ENCODE peak calls at places on chromosomes 6 and 20, in five cellular contexts. T, H, P, M and Q are unnamed samples.

GRCh38 chr6:52201046-52201445 is 14.9 kb downstream of the IL17A start:
- DNase-seq in T (no peak), H (no peak), P (no peak), M (no peak), Q (no peak)

GRCh38 chr20:59365611-59366284 is 65.3 kb downstream of the EDN3 start:
- DNase-seq in T (no peak), H (no peak), P (no peak), M (no peak), Q (no peak)

GRCh38 chr6:26322645-26323482 is 42.1 kb upstream of the BTN3A2 start:
- DNase-seq in T (peak; percentile 78), H (peak; percentile 95), P (peak; percentile 33), M (peak; percentile 53), Q (no peak)

GRCh38 chr20:4151342-4151741 is 136.0 kb upstream of the RNF24 start:
- DNase-seq in T (no peak), H (no peak), P (no peak), M (no peak), Q (no peak)

GRCh38 chr6:31541059-31541657 is 645 bp downstream of the DDX39B start:
- DNase-seq in T (peak; percentile 87), H (peak; percentile 48), P (peak; percentile 51), M (peak; percentile 69), Q (no peak)

GRCh38 chr20:51447097-51447764 is 95.3 kb downstream of the NFATC2 start:
- DNase-seq in T (no peak), H (peak; percentile 98), P (peak; percentile 68), M (peak; percentile 63), Q (no peak)

GRCh38 chr6:83073620-83074019 is 6.1 kb downstream of the DOP1A start:
- DNase-seq in T (no peak), H (no peak), P (no peak), M (no peak), Q (no peak)

GRCh38 chr6:36998723-36999466 is 6.6 kb upstream of the FGD2 start:
- DNase-seq in T (no peak), H (no peak), P (no peak), M (no peak), Q (no peak)

GRCh38 chr6:63897459-63897858 is 261.9 kb downstream of the PHF3 start:
- DNase-seq in T (no peak), H (peak; percentile 82), P (no peak), M (no peak), Q (no peak)

GRCh38 chr6:149077208-149077607 is 240.3 kb upstream of the TAB2 start:
- DNase-seq in T (no peak), H (peak; percentile 93), P (no peak), M (no peak), Q (no peak)

GRCh38 chr6:6515691-6516607 is 72.6 kb upstream of the LY86 start:
- DNase-seq in T (peak; percentile 4), H (no peak), P (no peak), M (no peak), Q (no peak)

GRCh38 chr20:1434571-1435336 is 31.9 kb downstream of the NSFL1C start:
- DNase-seq in T (peak; percentile 61), H (peak; percentile 92), P (no peak), M (peak; percentile 50), Q (no peak)

GRCh38 chr6:42604150-42604549 is 40.3 kb downstream of the UBR2 start:
- DNase-seq in T (no peak), H (no peak), P (no peak), M (no peak), Q (no peak)

GRCh38 chr6:8215631-8216030 is 113.3 kb upstream of the EEF1E1 start:
- DNase-seq in T (no peak), H (peak; percentile 78), P (no peak), M (no peak), Q (no peak)

GRCh38 chr20:48604426-48604825 is 223.4 kb downstream of the PREX1 start:
- DNase-seq in T (no peak), H (no peak), P (no peak), M (no peak), Q (no peak)

GRCh38 chr6:37276916-37277509 is 19.1 kb upstream of the TMEM217 start:
- DNase-seq in T (no peak), H (no peak), P (no peak), M (no peak), Q (no peak)

GRCh38 chr20:20872420-20872819 is 160.0 kb upstream of the RALGAPA2 start:
- DNase-seq in T (no peak), H (no peak), P (no peak), M (no peak), Q (no peak)

GRCh38 chr6:114650891-114651290 is 308.1 kb upstream of the HS3ST5 start:
- DNase-seq in T (no peak), H (peak; percentile 3), P (no peak), M (no peak), Q (no peak)

DNA sequence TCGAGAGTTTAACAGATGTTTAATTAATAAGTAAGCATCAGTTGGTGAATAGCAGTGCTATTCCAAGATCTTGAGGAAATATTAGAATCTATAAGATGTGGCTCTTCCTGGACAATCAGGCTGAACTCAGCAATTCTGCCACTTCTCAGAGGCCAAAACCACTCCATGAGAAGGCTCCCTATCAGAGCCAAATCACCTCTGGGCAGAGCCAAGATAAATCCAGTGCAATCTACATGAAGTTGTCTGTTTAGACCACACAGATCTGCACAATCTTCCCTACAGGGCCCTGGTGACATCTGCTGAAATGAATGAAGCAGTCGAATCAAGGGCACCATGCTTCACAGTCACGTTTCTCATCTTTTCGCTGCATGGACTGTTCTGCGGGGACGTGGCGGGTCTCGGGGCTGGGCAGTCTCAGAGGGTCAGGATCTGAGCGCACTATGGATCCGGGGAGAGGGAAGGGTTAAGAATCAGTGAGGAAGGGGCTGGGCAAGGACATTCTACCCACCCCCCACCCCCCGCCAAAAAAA is 60.1 kb upstream of the CD93 start:
- DNase-seq in T (no peak), H (no peak), P (no peak), M (no peak), Q (no peak)
- H3K4me1 ChIP-seq in T (peaks cover 20% of the 10 kb centered on the region), H (peaks cover 34% of the 10 kb centered on the region), P (peaks cover 7% of the 10 kb centered on the region), M (peaks cover 24% of the 10 kb centered on the region), Q (peaks cover 71% of the 10 kb centered on the region)

DNA sequence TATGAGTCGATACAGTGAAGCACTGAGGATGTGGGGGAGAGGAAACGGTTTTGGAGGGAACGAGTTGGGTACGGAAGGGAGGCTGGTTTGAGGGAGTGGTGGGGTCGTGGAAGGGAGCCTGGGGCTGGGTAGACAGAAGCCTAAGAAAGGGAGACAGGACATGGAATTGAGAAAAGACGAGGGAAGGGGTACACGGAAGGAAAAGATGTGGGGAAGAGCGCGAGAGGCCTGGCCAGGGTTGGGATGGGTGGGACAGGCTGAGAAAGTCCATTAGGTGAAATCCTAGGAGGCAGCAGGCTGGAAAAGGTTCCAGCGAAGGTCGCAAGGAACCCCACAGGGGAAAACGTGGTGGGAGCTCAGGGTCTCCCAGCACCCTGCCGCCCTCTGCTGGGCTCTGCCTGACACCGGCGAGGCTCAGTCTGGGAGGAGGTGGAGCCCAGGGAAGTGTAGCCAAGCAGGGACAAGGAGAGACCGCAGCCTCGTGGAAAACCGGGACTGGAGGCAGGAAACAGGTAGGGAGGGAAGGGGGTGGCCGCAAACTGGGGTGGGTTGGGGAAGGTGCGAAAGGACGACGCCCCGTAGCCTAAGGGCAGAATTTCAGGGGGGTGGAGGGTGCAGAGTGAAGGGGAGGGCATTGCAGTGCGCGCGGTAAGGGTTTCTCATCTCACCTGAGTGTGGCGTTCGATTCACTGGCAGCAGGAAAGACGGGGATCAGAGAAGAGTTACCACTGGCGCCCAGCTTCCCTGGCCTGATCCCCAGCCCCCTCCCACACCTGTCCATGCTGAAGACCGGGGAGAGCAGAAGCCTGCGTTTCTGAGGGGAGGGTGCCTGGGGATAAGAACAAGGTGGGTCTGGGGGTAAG is 4.3 kb downstream of the GABBR1 start:
- DNase-seq in T (peak; percentile 24), H (peak; percentile 69), P (peak; percentile 82), M (peak; percentile 59), Q (no peak)
- H3K4me1 ChIP-seq in T (peaks cover 43% of the 10 kb centered on the region), H (peaks cover 10% of the 10 kb centered on the region), P (peaks cover 8% of the 10 kb centered on the region), M (peaks cover 15% of the 10 kb centered on the region), Q (peaks cover 40% of the 10 kb centered on the region)

DNA sequence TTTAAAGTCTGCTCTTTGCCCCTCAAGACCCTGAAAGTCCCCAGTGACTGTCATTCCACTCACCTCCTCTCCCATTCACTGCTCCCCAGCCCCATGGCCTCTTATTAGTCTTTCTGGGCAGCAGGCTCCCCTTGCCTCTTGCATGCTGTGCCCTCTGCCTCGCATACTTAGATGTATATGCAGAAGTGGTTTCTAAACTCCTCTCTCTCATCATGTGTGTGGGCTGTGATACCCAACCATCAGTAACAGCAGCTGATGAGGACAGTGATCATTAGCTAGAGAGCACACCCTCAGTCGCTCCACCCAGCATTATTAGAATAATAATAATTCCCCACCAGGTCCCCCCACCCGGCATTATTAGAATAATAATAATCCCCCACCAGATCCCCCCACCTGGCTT is 14.5 kb downstream of the PKIG start:
- DNase-seq in T (no peak), H (no peak), P (no peak), M (no peak), Q (no peak)
- H3K4me1 ChIP-seq in T (no peaks in the 10 kb centered on the region), H (peaks cover 33% of the 10 kb centered on the region), P (peaks cover 55% of the 10 kb centered on the region), M (peaks cover 44% of the 10 kb centered on the region), Q (peaks cover 77% of the 10 kb centered on the region)

GRCh38 chr20:44603327-44603726 is 20.9 kb downstream of the PKIG start:
- DNase-seq in T (no peak), H (no peak), P (no peak), M (no peak), Q (no peak)
- H3K4me1 ChIP-seq in T (no peaks in the 10 kb centered on the region), H (peaks cover 16% of the 10 kb centered on the region), P (peaks cover 32% of the 10 kb centered on the region), M (peaks cover 29% of the 10 kb centered on the region), Q (peaks cover 53% of the 10 kb centered on the region)

GRCh38 chr20:37223053-37223452 is 38.6 kb downstream of the GHRH start:
- DNase-seq in T (no peak), H (peak; percentile 92), P (no peak), M (peak; percentile 70), Q (no peak)
- H3K4me1 ChIP-seq in T (no peaks in the 10 kb centered on the region), H (peaks cover 4% of the 10 kb centered on the region), P (peaks cover 6% of the 10 kb centered on the region), M (peaks cover 2% of the 10 kb centered on the region), Q (peaks cover 38% of the 10 kb centered on the region)

GRCh38 chr6:44004625-44005506 is 122.4 kb downstream of the MRPL14 start:
- DNase-seq in T (no peak), H (no peak), P (peak; percentile 47), M (no peak), Q (no peak)

GRCh38 chr6:44007818-44008660 is 119.2 kb downstream of the MRPL14 start:
- DNase-seq in T (no peak), H (no peak), P (no peak), M (no peak), Q (no peak)

GRCh38 chr6:44005507-44005903 is 121.7 kb downstream of the MRPL14 start:
- DNase-seq in T (no peak), H (no peak), P (no peak), M (no peak), Q (no peak)

GRCh38 chr6:44006872-44007303 is 120.4 kb downstream of the MRPL14 start:
- DNase-seq in T (no peak), H (no peak), P (no peak), M (no peak), Q (no peak)

DNA sequence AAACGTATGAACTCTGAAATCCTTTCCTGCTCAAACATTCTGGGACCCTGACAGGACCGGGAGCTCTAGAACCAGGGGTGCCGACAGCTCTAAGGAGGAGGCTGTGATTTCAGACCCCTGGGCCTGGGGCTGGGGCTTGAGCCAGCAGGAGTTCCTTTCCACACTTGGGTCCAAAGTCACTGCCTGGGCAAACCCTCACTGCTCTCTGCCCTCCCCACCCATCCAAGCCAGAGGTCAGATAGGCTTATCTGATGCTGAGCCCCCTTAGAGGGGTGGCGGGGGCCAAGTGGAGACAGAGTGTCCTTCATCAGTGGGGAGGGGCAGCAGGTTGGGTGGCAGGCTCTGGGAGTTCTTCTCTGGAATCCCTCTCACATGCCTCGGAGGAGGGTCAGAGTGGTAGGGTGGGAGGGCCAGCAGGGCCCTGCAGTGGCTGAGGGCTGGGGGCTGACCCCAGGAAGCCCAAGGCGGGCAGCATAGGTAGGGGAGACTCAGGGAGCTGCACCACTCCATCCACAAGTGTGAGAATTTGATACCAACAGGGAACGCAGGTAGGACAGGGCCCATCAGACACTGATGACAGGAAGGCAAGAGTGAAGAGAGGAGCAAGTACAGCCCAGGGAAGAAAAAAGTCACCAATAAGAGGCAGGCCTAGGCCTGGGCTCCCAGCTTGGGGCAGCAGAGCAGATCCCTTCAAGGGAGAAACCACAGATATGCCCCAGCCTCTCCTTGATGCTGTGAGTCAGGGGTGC is 121.0 kb downstream of the MRPL14 start:
- DNase-seq in T (no peak), H (peak; percentile 68), P (no peak), M (no peak), Q (no peak)
- H3K4me1 ChIP-seq in T (peaks cover 18% of the 10 kb centered on the region), H (peaks cover 27% of the 10 kb centered on the region), P (no peaks in the 10 kb centered on the region), M (peaks cover 18% of the 10 kb centered on the region), Q (peaks cover 14% of the 10 kb centered on the region)